ENCODE peak calls at places on chromosome 9, in four cellular contexts. F, W, M and P are unnamed samples.

GRCh38 chr9:121671612-121672155 is 20.2 kb downstream of the DAB2IP start:
- DNase-seq in M (peak), F (no peak), W (no peak), P (no peak)

GRCh38 chr9:108272350-108272899 is 583.4 kb downstream of the ACTL7B start:
- DNase-seq in M (peak), W (peak), F (peak), P (no peak)

GRCh38 chr9:69940668-69941067 is 103.0 kb upstream of the MAMDC2 start:
- DNase-seq in W (no peak), M (no peak), F (no peak), P (no peak)

GRCh38 chr9:91495450-91495849 is 71.8 kb upstream of the NFIL3 start:
- DNase-seq in F (no peak), W (no peak), M (peak), P (no peak)

GRCh38 chr9:34577635-34578240 is 11.8 kb downstream of the CNTFR start:
- DNase-seq in F (no peak), M (no peak), W (no peak), P (no peak)

GRCh38 chr9:4750021-4750673 is 9.1 kb upstream of the AK3 start:
- DNase-seq in F (no peak), M (no peak), W (peak), P (no peak)

GRCh38 chr9:4489919-4490704 is at the start of gene SLC1A1:
- DNase-seq in W (peak), M (peak), F (peak), P (no peak)

GRCh38 chr9:16572005-16572727 is 298.3 kb downstream of the BNC2 start:
- DNase-seq in F (no peak), W (no peak), M (no peak), P (no peak)

GRCh38 chr9:128215491-128216404 is 12.6 kb downstream of the DNM1 start:
- DNase-seq in F (no peak), W (no peak), M (no peak), P (no peak)

GRCh38 chr9:91177081-91177480 is 184.6 kb downstream of the AUH start:
- DNase-seq in W (no peak), F (no peak), M (no peak), P (no peak)

GRCh38 chr9:34072410-34072809 is 23.7 kb upstream of the UBAP2 start:
- DNase-seq in F (no peak), M (no peak), W (no peak), P (no peak)

GRCh38 chr9:115220339-115221009 is 102.5 kb upstream of the TNC start:
- DNase-seq in M (no peak), F (no peak), W (no peak), P (no peak)

GRCh38 chr9:70635790-70636189 is 221.3 kb upstream of the KLF9 start:
- DNase-seq in F (no peak), M (no peak), W (no peak), P (no peak)

GRCh38 chr9:69857131-69857530 is 36.5 kb downstream of the CFAP95 start:
- DNase-seq in W (no peak), M (peak), F (no peak), P (no peak)

GRCh38 chr9:122562134-122562760 is 9.3 kb downstream of the OR1N2 start:
- DNase-seq in F (no peak), M (no peak), W (no peak), P (no peak)

GRCh38 chr9:78989031-78989658 is 582.6 kb upstream of the TLE4 start:
- DNase-seq in W (no peak), M (no peak), F (no peak), P (no peak)

GRCh38 chr9:78038620-78039300 is 7.1 kb upstream of the GNAQ start:
- DNase-seq in F (no peak), M (no peak), W (peak), P (no peak)

GRCh38 chr9:86600291-86600690 is 246.1 kb upstream of the TUT7 start:
- DNase-seq in M (peak), W (no peak), F (no peak), P (no peak)

GRCh38 chr9:70303268-70303667 is 44.5 kb downstream of the SMC5 start:
- DNase-seq in M (peak), W (no peak), F (no peak), P (no peak)

GRCh38 chr9:76877961-76878360 is 28.0 kb downstream of the PRUNE2 start:
- DNase-seq in F (no peak), M (no peak), W (no peak), P (no peak)

GRCh38 chr9:102922526-102922925 is 72.6 kb upstream of the CYLC2 start:
- DNase-seq in F (no peak), M (no peak), W (no peak), P (no peak)

GRCh38 chr9:135253305-135254004 is 166.0 kb downstream of the OLFM1 start:
- DNase-seq in W (no peak), M (no peak), F (no peak), P (no peak)

GRCh38 chr9:89526667-89527066 is 28.8 kb upstream of the SEMA4D start:
- DNase-seq in W (no peak), M (no peak), F (no peak), P (no peak)

GRCh38 chr9:69945671-69946141 is 97.9 kb upstream of the MAMDC2 start:
- DNase-seq in W (no peak), F (no peak), M (peak), P (peak)

GRCh38 chr9:8074645-8075044 is 275.1 kb upstream of the DMAC1 start:
- DNase-seq in M (no peak), F (no peak), W (no peak), P (no peak)

GRCh38 chr9:94908041-94908563 is 181.6 kb downstream of the AOPEP start:
- DNase-seq in W (no peak), M (no peak), F (no peak), P (no peak)

GRCh38 chr9:83041771-83042170 is 21.2 kb downstream of the RASEF start:
- DNase-seq in F (no peak), M (no peak), W (no peak), P (no peak)

GRCh38 chr9:78396087-78396486 is 99.2 kb downstream of the PSAT1 start:
- DNase-seq in M (peak), W (no peak), F (no peak), P (no peak)

GRCh38 chr9:34633851-34634550 is 3.6 kb downstream of the SIGMAR1 start:
- DNase-seq in W (peak), M (peak), F (peak), P (no peak)

GRCh38 chr9:119044801-119045200 is 324.4 kb downstream of the BRINP1 start:
- DNase-seq in F (no peak), M (no peak), W (no peak), P (no peak)

GRCh38 chr9:109117856-109118801 is 1.6 kb downstream of the TMEM245 start:
- DNase-seq in F (peak), W (peak), M (peak), P (no peak)

GRCh38 chr9:89686134-89686533 is 81.3 kb downstream of the GADD45G start:
- DNase-seq in W (no peak), F (no peak), M (no peak), P (no peak)

GRCh38 chr9:4225291-4226119 is 74.4 kb downstream of the GLIS3 start:
- DNase-seq in M (peak), W (no peak), F (no peak), P (no peak)

GRCh38 chr9:113934167-113934566 is 58.1 kb downstream of the ZNF618 start:
- DNase-seq in M (no peak), W (no peak), F (no peak), P (no peak)
- TF ChIP-seq CTCF in M (no peak), W (no peak), F (no peak), P (no peak)

GRCh38 chr9:111298831-111299603 is 31.0 kb downstream of the OR2K2 start:
- DNase-seq in M (peak), F (no peak), W (peak), P (no peak)

GRCh38 chr9:111301195-111301594 is 28.8 kb downstream of the OR2K2 start:
- DNase-seq in W (no peak), M (peak), F (no peak), P (no peak)

GRCh38 chr9:111297061-111297824 is 32.8 kb downstream of the OR2K2 start:
- DNase-seq in F (no peak), M (no peak), W (no peak), P (no peak)

GRCh38 chr9:111298111-111298510 is 31.9 kb downstream of the OR2K2 start:
- DNase-seq in F (no peak), M (no peak), W (no peak), P (no peak)

DNA sequence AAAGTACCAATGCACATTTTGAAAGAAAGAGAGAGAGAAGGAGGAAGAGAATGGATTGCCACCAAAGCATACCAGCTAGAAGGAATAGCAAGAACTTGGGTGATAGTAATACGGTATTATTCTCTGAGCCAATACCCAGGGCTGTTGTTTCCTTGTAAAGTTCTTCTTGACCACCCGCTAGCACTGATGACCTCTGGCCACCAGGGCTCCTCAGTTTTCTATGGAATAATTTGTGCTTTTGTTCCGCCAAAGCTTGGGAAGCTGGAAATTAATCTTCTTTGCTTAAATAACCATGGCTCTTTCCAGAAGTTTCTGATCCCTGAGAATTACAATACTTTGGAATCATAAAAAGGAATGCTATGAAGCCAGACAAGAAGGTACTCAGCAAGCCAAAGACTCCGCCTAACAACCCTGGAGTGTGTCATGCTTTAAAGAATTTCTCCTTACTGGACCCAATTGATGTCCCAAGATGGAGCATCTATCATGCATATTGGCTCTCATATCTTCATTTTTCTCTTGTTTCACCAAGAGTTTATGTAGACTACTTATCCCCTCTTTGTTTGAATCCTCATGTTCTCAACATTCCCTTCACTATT is 29.8 kb downstream of the OR2K2 start:
- DNase-seq in F (no peak), W (no peak), M (no peak), P (no peak)
- TF ChIP-seq CTCF in F (no peak), W (no peak), M (no peak), P (no peak)

GRCh38 chr9:136923881-136924280 is 20.7 kb downstream of the FBXW5 start:
- DNase-seq in M (no peak), F (no peak), W (no peak), P (no peak)

GRCh38 chr9:136926749-136927148 is 17.8 kb downstream of the FBXW5 start:
- DNase-seq in F (no peak), M (no peak), W (no peak), P (no peak)

GRCh38 chr9:136925414-136926153 is 19.0 kb downstream of the FBXW5 start:
- DNase-seq in M (no peak), W (no peak), F (no peak), P (no peak)

GRCh38 chr9:136927343-136928261 is 16.9 kb downstream of the FBXW5 start:
- DNase-seq in M (peak), W (no peak), F (no peak), P (no peak)

DNA sequence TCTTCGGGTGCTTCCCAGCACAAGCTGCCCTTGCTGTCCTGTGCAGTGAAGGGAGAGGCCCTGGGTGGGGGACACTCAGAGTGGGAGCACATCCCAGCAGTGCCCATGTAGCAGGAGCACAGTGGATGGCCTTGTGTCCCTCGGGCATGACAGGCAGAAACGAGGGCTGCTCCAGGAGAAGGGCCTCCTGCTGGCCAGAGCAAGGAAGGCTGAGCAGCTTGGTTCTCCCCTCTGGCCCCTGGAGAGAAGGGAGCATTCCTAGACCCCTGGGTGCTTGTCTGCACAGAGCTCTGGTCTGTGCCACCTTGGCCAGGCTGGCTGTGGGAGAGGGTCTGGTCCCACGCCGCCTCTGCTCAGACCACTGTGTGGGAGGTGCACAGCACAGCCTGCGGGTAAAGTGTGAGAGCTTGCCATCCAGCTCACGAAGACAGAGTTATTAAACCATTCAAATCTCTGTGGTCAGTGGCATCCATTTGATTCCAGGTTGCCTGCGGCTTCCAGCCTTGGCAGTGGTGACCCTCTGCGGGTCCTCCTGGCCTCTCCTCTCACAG is 18.3 kb downstream of the FBXW5 start:
- DNase-seq in F (no peak), W (no peak), M (no peak), P (no peak)
- TF ChIP-seq CTCF in F (peak), W (no peak), M (peak), P (no peak)

DNA sequence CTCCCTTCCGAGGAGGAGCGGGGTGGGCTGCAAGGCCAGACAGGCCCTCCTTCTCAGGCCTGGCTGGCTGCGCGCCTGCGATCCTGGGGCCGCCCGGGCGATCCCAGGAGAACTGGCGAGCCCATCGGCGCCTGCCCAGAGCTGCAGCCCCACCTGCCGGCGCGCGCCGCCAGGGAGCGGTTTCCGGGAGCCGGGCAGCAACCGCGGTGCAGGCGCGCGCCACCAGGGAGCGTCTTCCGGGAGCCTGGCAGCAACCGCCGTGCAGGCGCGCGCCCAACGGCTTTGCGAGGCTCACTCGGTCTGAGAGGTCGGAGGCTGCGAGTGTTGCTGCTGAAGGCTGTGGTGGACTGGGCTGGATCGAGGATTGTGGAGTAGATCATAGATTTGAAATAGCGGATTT is 668.7 kb downstream of the SPATA31A6 start:
- DNase-seq in W (peak), F (peak), M (peak), P (no peak)
- TF ChIP-seq CTCF in W (no peak), F (no peak), M (no peak), P (no peak)

GRCh38 chr9:22238809-22239684 is 207.6 kb upstream of the DMRTA1 start:
- DNase-seq in M (peak), F (no peak), W (peak), P (no peak)
- TF ChIP-seq CTCF in M (peak), F (peak), W (peak), P (peak)

DNA sequence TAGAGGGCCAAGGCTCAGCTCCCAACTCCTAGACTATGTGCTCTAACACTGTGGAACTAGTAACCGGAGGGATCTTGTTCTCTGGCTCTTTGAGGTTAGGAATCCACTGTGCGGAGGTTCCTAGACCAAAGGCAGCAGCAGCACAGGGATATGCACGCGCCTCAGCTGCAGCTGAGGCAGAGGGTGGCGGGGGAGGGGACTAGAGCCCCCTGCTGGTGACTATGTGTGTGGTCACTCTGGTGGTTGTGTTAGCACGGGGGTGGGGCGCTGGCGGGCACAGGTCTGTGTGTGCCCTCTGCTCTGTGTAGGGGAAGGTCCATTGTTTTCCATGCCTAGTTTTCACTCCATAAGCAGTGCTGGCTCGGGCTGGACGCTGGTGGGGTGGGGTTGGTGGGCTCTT is 458.0 kb upstream of the IZUMO3 start:
- DNase-seq in W (peak), F (no peak), M (no peak), P (no peak)
- TF ChIP-seq CTCF in W (no peak), F (no peak), M (no peak), P (no peak)

DNA sequence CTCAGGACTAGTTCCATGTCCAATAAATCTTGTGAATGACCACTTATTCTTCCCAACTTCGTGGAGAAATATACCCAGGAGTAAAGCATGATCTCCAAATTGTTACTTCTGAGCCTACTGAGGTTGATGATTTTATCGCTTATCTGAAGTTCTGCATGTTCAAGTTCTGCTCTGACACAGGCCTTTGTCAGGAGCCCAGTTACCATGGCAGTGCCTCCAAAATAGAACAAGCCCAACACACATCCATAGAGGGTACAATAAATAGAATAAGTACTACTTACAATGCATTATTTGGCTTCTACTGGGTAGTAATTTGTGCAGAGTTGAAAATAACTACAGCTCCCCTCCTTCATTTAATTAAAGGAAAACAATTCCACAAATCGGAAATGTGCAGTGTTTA is 373.7 kb downstream of the NTRK2 start:
- DNase-seq in F (no peak), M (no peak), W (peak), P (no peak)
- TF ChIP-seq CTCF in F (no peak), M (no peak), W (no peak), P (no peak)

GRCh38 chr9:35910613-35911488 is 1.6 kb downstream of the SPAAR start:
- DNase-seq in M (peak), W (peak), F (peak), P (no peak)
- TF ChIP-seq CTCF in M (peak), W (peak), F (peak), P (peak)